ENCODE peak calls at places on chromosomes 7 and 10, in seven cellular contexts. O is upper lobe of right lung; U is stimulated activated CD4-positive, alpha-beta T cell treated with anti-CD3 and anti-CD28 coated beads, Interleukin-15, amount 100 ng/mL, for 1 hour; A is C1 segment of cervical spinal cord; K is stimulated activated CD8-positive, alpha-beta memory T cell treated with anti-CD3 and anti-CD28 coated beads, Interleukin-2, amount 100 ng/mL, for 48 hours; I is transverse colon; C is NCI-H1092 treated with DMSO at 0.1 percent for 48 hours. Y is an unnamed sample.

GRCh38 chr10:58674260-58674659 is 161.6 kb downstream of the BICC1 start:
- DNase-seq in K (no peak), U (no peak), A (no peak), O (no peak), I (no peak), C (no peak), Y (no peak)

GRCh38 chr7:151608031-151608551 is 88.4 kb upstream of the RHEB start:
- DNase-seq in A (no peak), C (no peak), I (peak), U (no peak), O (no peak), K (no peak), Y (no peak)

GRCh38 chr7:97835296-97836138 is 36.7 kb downstream of the ASNS start:
- DNase-seq in K (peak), O (no peak), A (no peak), C (peak), U (no peak), I (peak), Y (no peak)

GRCh38 chr7:378551-379455 is 88.8 kb downstream of the FOXL3 start:
- DNase-seq in O (peak), U (no peak), C (no peak), A (no peak), K (no peak), I (peak), Y (peak)

GRCh38 chr10:20694296-20694695 is 202.8 kb downstream of the NEBL start:
- DNase-seq in O (no peak), A (no peak), U (no peak), C (no peak), K (no peak), I (no peak), Y (no peak)

GRCh38 chr7:119936876-119937275 is 336.1 kb upstream of the KCND2 start:
- DNase-seq in K (no peak), U (no peak), C (no peak), O (no peak), A (no peak), I (no peak), Y (no peak)

GRCh38 chr7:156604836-156605695 is 35.5 kb upstream of the RNF32 start:
- DNase-seq in I (no peak), O (no peak), C (no peak), K (no peak), U (no peak), A (no peak), Y (no peak)

GRCh38 chr10:7186387-7187032 is 224.3 kb downstream of the SFMBT2 start:
- DNase-seq in A (no peak), U (no peak), K (no peak), C (no peak), I (no peak), O (no peak), Y (no peak)

GRCh38 chr7:98196706-98197605 is 14.3 kb upstream of the BHLHA15 start:
- DNase-seq in U (no peak), O (no peak), K (no peak), C (no peak), A (no peak), I (no peak), Y (no peak)

GRCh38 chr7:155860840-155861479 is 48.7 kb upstream of the SHH start:
- DNase-seq in K (no peak), A (no peak), C (peak), U (no peak), I (no peak), O (peak), Y (peak)

GRCh38 chr10:72740526-72740925 is 48.6 kb downstream of the MCU start:
- DNase-seq in I (peak), A (no peak), U (no peak), C (peak), K (no peak), O (no peak), Y (no peak)

GRCh38 chr7:123871998-123872867 is 27.3 kb downstream of the HYAL4 start:
- DNase-seq in K (no peak), I (peak), C (peak), O (no peak), U (no peak), A (no peak), Y (no peak)

GRCh38 chr10:109866995-109867635 is 56.2 kb downstream of the XPNPEP1 start:
- DNase-seq in O (no peak), U (no peak), C (no peak), A (no peak), I (no peak), K (no peak), Y (no peak)

GRCh38 chr7:101294832-101295121 is 26.8 kb downstream of the IFT22 start:
- DNase-seq in C (no peak), I (no peak), U (no peak), O (no peak), K (no peak), A (no peak), Y (no peak)

GRCh38 chr10:34768261-34768971 is 46.7 kb downstream of the PARD3 start:
- DNase-seq in C (peak), K (no peak), I (peak), A (peak), O (peak), U (no peak), Y (peak)

GRCh38 chr10:60384708-60385398 is 4.8 kb downstream of the ANK3 start:
- DNase-seq in A (no peak), O (no peak), I (no peak), C (peak), K (no peak), U (no peak), Y (no peak)

GRCh38 chr10:21516270-21517131 is 9.0 kb downstream of the SKIDA1 start:
- DNase-seq in O (peak), C (no peak), A (peak), I (peak), U (no peak), K (peak), Y (no peak)

GRCh38 chr7:30510124-30511074 is 5.8 kb upstream of the GGCT start:
- DNase-seq in U (no peak), I (peak), A (no peak), C (peak), K (no peak), O (no peak), Y (no peak)

GRCh38 chr7:115911466-115911865 is 119.1 kb downstream of the TFEC start:
- DNase-seq in I (no peak), K (no peak), C (no peak), A (no peak), U (no peak), O (no peak), Y (no peak)

GRCh38 chr10:132974886-132975881 is 32.8 kb upstream of the CFAP46 start:
- DNase-seq in C (no peak), U (no peak), I (no peak), O (peak), K (no peak), A (no peak), Y (peak)

GRCh38 chr7:2157473-2158279 is 75.1 kb downstream of the MAD1L1 start:
- DNase-seq in K (no peak), I (peak), U (no peak), A (peak), C (peak), O (peak), Y (peak)

GRCh38 chr7:110337646-110338045 is 753.3 kb upstream of the LRRN3 start:
- DNase-seq in U (no peak), A (no peak), C (no peak), O (no peak), K (no peak), I (no peak), Y (no peak)

GRCh38 chr10:51832652-51833383 is 133.4 kb upstream of the CSTF2T start:
- DNase-seq in I (no peak), C (no peak), O (no peak), K (no peak), U (no peak), A (peak), Y (no peak)

GRCh38 chr10:103244663-103245271 is 920 bp upstream of the RPEL1 start:
- DNase-seq in U (peak), C (peak), I (peak), A (peak), K (peak), O (peak), Y (peak)

GRCh38 chr7:85186521-85187241 is at the start of gene SEMA3D:
- DNase-seq in I (peak), C (peak), K (peak), O (peak), A (peak), U (no peak), Y (peak)

GRCh38 chr10:102433619-102434046 is 1.3 kb upstream of the CUEDC2 start:
- DNase-seq in U (no peak), C (no peak), I (no peak), A (no peak), K (no peak), O (no peak), Y (no peak)

GRCh38 chr10:69515699-69516547 is 57.3 kb downstream of the NEUROG3 start:
- DNase-seq in A (no peak), I (peak), K (peak), U (peak), O (peak), C (peak), Y (no peak)

GRCh38 chr7:128841961-128842673 is 11.9 kb downstream of the FLNC start:
- DNase-seq in A (peak), O (peak), K (peak), U (no peak), I (peak), C (peak), Y (peak)

GRCh38 chr7:94188350-94188749 is 184.2 kb upstream of the BET1 start:
- DNase-seq in K (no peak), A (no peak), C (no peak), I (no peak), U (no peak), O (no peak), Y (no peak)

GRCh38 chr7:150847536-150847935 is 4.8 kb upstream of the AOC1 start:
- DNase-seq in I (no peak), U (no peak), O (no peak), A (no peak), C (no peak), K (no peak), Y (no peak)

GRCh38 chr7:96596120-96596826 is 113.4 kb downstream of the SEM1 start:
- DNase-seq in C (peak), I (no peak), U (no peak), K (no peak), O (no peak), A (no peak), Y (no peak)

GRCh38 chr10:15472431-15473400 is 101.6 kb upstream of the FAM171A1 start:
- DNase-seq in C (no peak), I (no peak), A (no peak), O (no peak), K (no peak), U (no peak), Y (no peak)

GRCh38 chr7:80273327-80273726 is 138.7 kb downstream of the GNAI1 start:
- DNase-seq in U (no peak), A (no peak), O (no peak), K (no peak), C (no peak), I (no peak), Y (no peak)

GRCh38 chr7:20021834-20022233 is 195.3 kb downstream of the MACC1 start:
- DNase-seq in A (no peak), C (no peak), O (no peak), K (no peak), I (no peak), U (no peak), Y (no peak)

GRCh38 chr10:7157091-7157490 is 253.7 kb downstream of the SFMBT2 start:
- DNase-seq in I (no peak), O (no peak), K (no peak), A (no peak), C (no peak), U (no peak), Y (no peak)

GRCh38 chr10:94292448-94293118 is 70.2 kb downstream of the NOC3L start:
- DNase-seq in A (no peak), K (no peak), C (peak), O (no peak), I (peak), U (no peak), Y (no peak)

GRCh38 chr7:111103678-111104274 is 12.8 kb downstream of the LRRN3 start:
- DNase-seq in C (no peak), U (no peak), I (no peak), O (no peak), K (no peak), A (no peak), Y (no peak)

GRCh38 chr10:78199759-78200158 is 166.1 kb downstream of the RPS24 start:
- DNase-seq in I (no peak), A (no peak), U (no peak), K (no peak), O (no peak), C (no peak), Y (no peak)